ENCODE peak calls at places on chromosomes 7 and 10, in six cellular contexts. P, Q, I, D, H and L are unnamed samples.

GRCh38 chr10:6141296-6142151 is 52.7 kb downstream of the RBM17 start:
- DNase-seq in P (no peak), Q (no peak), I (peak), D (no peak), H (peak), L (peak)

GRCh38 chr10:112956631-112957350 is 6.7 kb downstream of the TCF7L2 start:
- DNase-seq in P (no peak), Q (no peak), I (no peak), D (no peak), H (no peak), L (no peak)

GRCh38 chr10:102342462-102342861 is 53.0 kb upstream of the NFKB2 start:
- DNase-seq in P (no peak), Q (no peak), I (no peak), D (no peak), H (no peak), L (no peak)

GRCh38 chr10:131656446-131656845 is 244.4 kb upstream of the PPP2R2D start:
- DNase-seq in P (no peak), Q (no peak), I (no peak), D (no peak), H (no peak), L (no peak)

GRCh38 chr10:112295853-112296830 is 12.9 kb downstream of the TECTB start:
- DNase-seq in P (no peak), Q (no peak), I (no peak), D (no peak), H (peak), L (no peak)

GRCh38 chr10:36195364-36195763 is 553.3 kb upstream of the FZD8 start:
- DNase-seq in P (no peak), Q (no peak), I (no peak), D (no peak), H (no peak), L (no peak)

GRCh38 chr10:2351566-2351965 is 614.2 kb upstream of the ADARB2 start:
- DNase-seq in P (no peak), Q (no peak), I (no peak), D (no peak), H (no peak), L (no peak)

GRCh38 chr7:5614579-5614978 is 166.9 kb downstream of the RNF216 start:
- DNase-seq in P (no peak), Q (no peak), I (no peak), D (no peak), H (no peak), L (no peak)

GRCh38 chr7:77800158-77800557 is 1.6 kb downstream of the PHTF2 start:
- DNase-seq in P (no peak), Q (no peak), I (no peak), D (no peak), H (no peak), L (no peak)

GRCh38 chr7:77799078-77799964 is 748 bp downstream of the PHTF2 start:
- DNase-seq in P (no peak), Q (no peak), I (no peak), D (no peak), H (peak), L (no peak)

GRCh38 chr7:77796960-77797359 is 1.3 kb downstream of the TMEM60 start:
- DNase-seq in P (no peak), Q (no peak), I (no peak), D (no peak), H (no peak), L (no peak)

GRCh38 chr7:77797734-77798393 is 370 bp downstream of the TMEM60 start:
- DNase-seq in P (no peak), Q (no peak), I (no peak), D (no peak), H (no peak), L (no peak)

GRCh38 chr7:77798394-77799077 is at the start of the genes PHTF2 and TMEM60:
- DNase-seq in P (peak), Q (peak), I (peak), D (peak), H (peak), L (peak)
- TF ChIP-seq POLR2A in P (peak), Q (peak), I (peak), D (peak), H (peak), L (peak)

GRCh38 chr7:149028346-149029109 is at the start of gene PDIA4:
- DNase-seq in P (peak), Q (peak), I (peak), D (peak), H (peak), L (peak)
- TF ChIP-seq POLR2A in P (peak), Q (peak), I (peak), D (peak), H (peak), L (peak)

GRCh38 chr10:124699471-124700292 is 44.5 kb downstream of the FAM53B start:
- DNase-seq in P (no peak), Q (no peak), I (no peak), D (no peak), H (peak), L (peak)

GRCh38 chr10:124696446-124697392 is 47.5 kb downstream of the FAM53B start:
- DNase-seq in P (no peak), Q (no peak), I (peak), D (no peak), H (no peak), L (no peak)

GRCh38 chr10:124697443-124697836 is 46.7 kb downstream of the FAM53B start:
- DNase-seq in P (no peak), Q (no peak), I (no peak), D (no peak), H (no peak), L (no peak)

GRCh38 chr10:124698560-124699470 is 45.4 kb downstream of the FAM53B start:
- DNase-seq in P (no peak), Q (no peak), I (no peak), D (no peak), H (peak), L (no peak)

DNA sequence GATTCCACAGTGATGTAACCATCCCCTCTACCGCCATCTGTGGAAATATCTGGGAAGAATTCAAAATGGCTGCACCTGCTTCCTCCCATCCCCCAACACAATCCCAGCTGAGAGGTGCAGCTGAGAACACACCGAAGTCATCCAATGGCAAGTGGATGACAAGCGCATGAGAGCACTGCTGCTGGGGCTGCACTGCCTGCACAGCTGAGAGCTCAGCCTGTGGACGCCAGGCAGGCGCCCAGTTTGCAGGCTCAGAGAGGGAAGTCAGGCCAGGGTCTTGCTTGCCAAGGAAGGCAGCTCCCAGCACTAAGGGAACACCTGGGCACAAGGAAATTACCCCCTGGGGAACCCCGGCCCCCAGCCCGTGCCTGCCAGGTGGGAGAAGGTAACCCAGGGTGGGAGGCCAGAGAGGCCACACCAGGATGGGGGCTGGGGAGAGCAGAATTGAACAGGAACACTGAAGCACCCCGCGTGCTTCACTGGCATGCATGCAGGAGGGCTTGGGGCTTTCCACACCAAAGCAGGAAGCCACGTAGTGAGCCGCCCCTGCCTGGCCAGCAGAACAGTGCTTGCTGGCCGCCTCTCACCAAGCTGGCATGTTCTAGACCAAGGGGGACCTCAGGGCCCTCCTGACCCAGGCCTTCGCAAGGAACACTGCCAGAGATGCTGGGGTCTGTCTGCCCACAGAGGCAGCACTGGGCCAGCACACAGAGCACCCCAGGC is 46.2 kb downstream of the FAM53B start:
- DNase-seq in P (no peak), Q (no peak), I (no peak), D (no peak), H (no peak), L (peak)
- TF ChIP-seq POLR2A in P (no peak), Q (no peak), I (no peak), D (no peak), H (no peak), L (no peak)

GRCh38 chr10:91632671-91633550 is at the start of gene PPP1R3C:
- DNase-seq in P (peak), Q (peak), I (peak), D (peak), H (peak), L (peak)
- TF ChIP-seq POLR2A in P (no peak), Q (peak), I (no peak), D (peak), H (peak), L (no peak)

GRCh38 chr7:121450631-121451030 is 54.5 kb upstream of the FAM3C start:
- DNase-seq in P (no peak), Q (no peak), I (no peak), D (no peak), H (no peak), L (no peak)
- TF ChIP-seq POLR2A in P (no peak), Q (no peak), I (no peak), D (no peak), H (no peak), L (no peak)